ENCODE peak calls at places on chromosomes 4 and X, in six cellular contexts. L is glutamatergic neuron, Z is OCI-LY7, G is dorsolateral prefrontal cortex, V is sigmoid colon, X is ovary. T is an unnamed sample.

GRCh38 chr4:164571593-164572385 is 182.1 kb upstream of the SMIM31 start:
- DNase-seq in X (no peak), L (no peak), G (no peak), Z (no peak), V (no peak), T (no peak)

GRCh38 chr4:25817059-25817681 is 45.6 kb downstream of the SEL1L3 start:
- DNase-seq in G (peak), L (no peak), Z (no peak), V (no peak), X (no peak), T (no peak)

GRCh38 chr4:74364649-74365491 is at the start of gene EREG:
- DNase-seq in Z (no peak), X (no peak), V (peak), G (no peak), L (peak), T (peak)

GRCh38 chr4:174396599-174396998 is 112.9 kb downstream of the CEP44 start:
- DNase-seq in Z (no peak), X (no peak), G (no peak), V (no peak), L (no peak), T (no peak)

GRCh38 chr4:110458494-110459266 is 17.3 kb upstream of the ENPEP start:
- DNase-seq in Z (no peak), V (no peak), G (no peak), L (no peak), X (no peak), T (no peak)

GRCh38 chrX:79482686-79483085 is 115.6 kb upstream of the ITM2A start:
- DNase-seq in G (no peak), L (no peak), Z (no peak), V (no peak), X (no peak), T (no peak)

GRCh38 chrX:70398899-70399298 is 24.2 kb upstream of the GDPD2 start:
- DNase-seq in L (no peak), X (no peak), V (no peak), G (no peak), Z (peak), T (no peak)

GRCh38 chr4:153643406-153644016 is 40.6 kb upstream of the TLR2 start:
- DNase-seq in X (no peak), V (no peak), L (no peak), G (no peak), Z (peak), T (no peak)

GRCh38 chr4:88297131-88297530 is 12.8 kb upstream of the PPM1K start:
- DNase-seq in X (no peak), L (no peak), Z (no peak), V (no peak), G (no peak), T (no peak)

GRCh38 chr4:158067646-158068045 is 105.2 kb downstream of the GASK1B start:
- DNase-seq in V (no peak), Z (no peak), X (no peak), L (no peak), G (no peak), T (no peak)

GRCh38 chr4:87038837-87039715 is 104.3 kb downstream of the AFF1 start:
- DNase-seq in V (peak), Z (no peak), X (no peak), G (peak), L (peak), T (no peak)

GRCh38 chr4:71367546-71367945 is 28.7 kb downstream of the SLC4A4 start:
- DNase-seq in G (no peak), L (no peak), Z (no peak), X (no peak), V (no peak), T (no peak)

GRCh38 chr4:186586190-186586589 is 30.8 kb upstream of the MTNR1A start:
- DNase-seq in X (no peak), V (no peak), G (no peak), L (no peak), Z (no peak), T (no peak)

GRCh38 chr4:84753318-84753972 is 170.5 kb downstream of the CDS1 start:
- DNase-seq in L (no peak), V (no peak), Z (no peak), G (no peak), X (no peak), T (no peak)

GRCh38 chr4:11769425-11769824 is 340.7 kb upstream of the HS3ST1 start:
- DNase-seq in L (no peak), X (peak), G (no peak), Z (no peak), V (no peak), T (no peak)

GRCh38 chr4:11768251-11768972 is 339.7 kb upstream of the HS3ST1 start:
- DNase-seq in L (no peak), G (no peak), Z (no peak), V (no peak), X (no peak), T (no peak)

DNA sequence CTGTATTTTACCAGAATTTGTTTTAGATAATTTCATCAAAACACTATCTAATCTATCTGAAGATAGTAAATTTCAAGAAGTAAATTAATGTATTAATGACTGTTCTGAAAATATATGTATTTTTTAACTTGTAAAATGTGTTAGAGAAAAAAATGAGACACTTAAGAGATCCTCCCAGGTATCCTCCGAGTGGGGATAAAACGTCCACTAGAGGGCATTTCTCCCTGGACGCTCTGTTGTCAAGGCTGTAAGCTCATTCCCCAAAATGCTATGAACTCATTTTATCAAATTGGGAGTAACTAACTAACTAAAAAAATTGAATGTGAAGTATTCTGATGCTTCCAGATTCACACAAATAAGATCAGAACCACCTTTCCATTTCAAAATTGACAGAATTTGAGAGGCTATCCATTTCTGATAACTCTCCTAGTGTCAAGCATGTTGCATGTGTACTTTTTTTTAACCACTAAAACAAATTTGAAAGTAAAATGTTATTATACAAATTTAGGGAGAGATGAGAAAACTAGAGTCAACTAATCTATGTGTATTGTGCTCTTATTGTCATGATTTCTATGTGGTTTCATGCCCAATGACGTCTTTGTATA is 337.3 kb upstream of the HS3ST1 start:
- DNase-seq in X (no peak), Z (peak), G (no peak), V (no peak), L (peak), T (peak)
- TF ChIP-seq CTCF in X (no peak), Z (peak), G (peak), V (no peak), L (peak), T (peak)

GRCh38 chrX:10014462-10015373 is 47.6 kb downstream of the CLDN34 start:
- DNase-seq in X (peak), G (peak), Z (peak), V (peak), L (peak), T (peak)

GRCh38 chrX:10017866-10018265 is 50.7 kb downstream of the CLDN34 start:
- DNase-seq in V (peak), L (no peak), X (no peak), G (no peak), Z (peak), T (no peak)

GRCh38 chrX:10012776-10013175 is 45.6 kb downstream of the CLDN34 start:
- DNase-seq in X (no peak), V (peak), L (no peak), Z (no peak), G (no peak), T (no peak)

GRCh38 chrX:10016516-10017132 is 49.5 kb downstream of the CLDN34 start:
- DNase-seq in Z (no peak), L (no peak), V (peak), X (no peak), G (no peak), T (no peak)

DNA sequence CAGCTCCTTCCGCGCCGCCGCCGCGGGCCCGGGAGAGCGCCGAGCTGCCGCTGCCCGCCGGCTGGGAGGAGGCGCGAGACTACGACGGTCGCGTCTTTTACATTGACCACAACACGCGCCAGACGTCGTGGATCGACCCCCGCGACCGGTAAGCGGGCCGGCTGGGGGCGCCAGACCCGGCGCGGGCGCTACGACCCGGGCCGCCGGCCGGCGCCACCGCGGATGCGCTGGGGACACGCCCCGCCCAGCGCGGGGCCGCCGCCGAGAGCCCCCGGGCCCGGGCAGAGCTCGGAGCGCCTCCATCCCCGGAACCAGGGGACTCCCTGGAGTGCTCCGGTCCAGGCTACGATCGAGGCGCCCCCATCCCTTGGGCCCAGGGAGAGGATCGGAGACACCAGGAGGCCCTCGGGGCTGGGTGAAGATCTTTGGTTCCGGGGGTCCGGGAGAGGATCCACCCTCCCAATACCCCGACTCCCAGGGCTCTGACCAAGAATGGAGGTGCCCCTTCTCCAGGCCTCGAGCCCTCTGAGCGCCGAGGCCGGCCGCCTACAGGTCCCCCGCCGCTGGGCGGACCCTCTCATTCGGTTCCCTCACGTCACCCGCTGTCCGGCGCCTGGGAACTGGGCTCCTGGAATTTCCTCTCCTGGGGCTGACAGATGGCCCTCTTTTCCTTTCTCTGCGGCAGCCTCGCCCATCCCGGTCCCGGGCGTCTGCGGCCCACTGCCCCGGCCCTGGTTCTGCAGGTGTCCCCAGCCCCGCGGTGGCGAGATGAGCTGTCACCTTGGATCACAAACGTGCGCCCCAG is 48.8 kb downstream of the CLDN34 start:
- DNase-seq in G (no peak), Z (peak), X (peak), V (peak), L (peak), T (peak)
- TF ChIP-seq CTCF in G (no peak), Z (no peak), X (no peak), V (no peak), L (no peak), T (no peak)

DNA sequence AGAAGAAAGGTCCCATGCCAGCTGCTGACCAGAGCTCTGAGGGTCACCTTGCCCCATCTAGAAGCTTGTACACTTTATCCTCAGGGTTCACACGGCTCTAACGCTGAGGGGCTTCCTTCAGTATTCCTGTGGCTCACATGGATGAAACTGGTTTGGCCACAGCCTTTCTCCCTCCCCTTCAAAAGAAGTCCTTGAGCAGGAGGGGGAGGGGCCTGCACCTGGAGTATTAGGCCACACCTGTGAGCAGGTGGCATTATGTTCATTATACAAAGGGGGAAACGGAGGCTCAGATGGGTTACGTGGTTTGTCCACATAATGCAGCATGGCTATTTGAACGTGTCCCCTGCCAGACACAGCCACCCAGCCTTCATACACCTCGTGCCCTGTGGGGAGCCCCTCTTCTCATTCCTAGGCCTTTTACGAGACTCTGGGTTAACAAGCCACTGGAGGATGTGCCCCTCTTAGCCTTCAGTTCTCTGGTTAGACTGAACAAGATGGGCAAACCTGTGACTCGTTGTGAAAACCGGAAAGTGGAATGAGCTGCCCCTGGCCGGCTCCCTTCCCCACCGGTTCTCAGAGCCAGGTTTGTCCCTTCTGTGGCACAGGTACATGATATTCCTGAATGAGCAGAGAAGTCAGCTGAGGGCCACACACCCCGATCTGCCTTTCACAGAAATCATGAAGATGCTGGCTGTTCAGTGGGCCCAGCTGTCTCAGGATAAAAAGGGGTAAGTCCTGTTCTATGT is 27.2 kb upstream of the JAKMIP1 start:
- DNase-seq in X (no peak), G (no peak), L (no peak), V (peak), Z (no peak), T (no peak)
- TF ChIP-seq CTCF in X (no peak), G (no peak), L (no peak), V (no peak), Z (no peak), T (no peak)

GRCh38 chrX:74492720-74493201 is 71.5 kb downstream of the SLC16A2 start:
- DNase-seq in G (peak), V (no peak), Z (peak), X (no peak), L (peak), T (peak)
- TF ChIP-seq CTCF in G (no peak), V (no peak), Z (no peak), X (no peak), L (peak), T (peak)

T was measured in activated CD8-positive, alpha-beta T cell treated with anti-CD3 and anti-CD28 coated beads for 36 hours.